ENCODE peak calls at places on chromosomes 5 and 9, in six cellular contexts. G, T, V, N, O and B are unnamed samples.

GRCh38 chr5:138463335-138464017 is 1.8 kb upstream of the EGR1 start:
- DNase-seq in G (no peak), O (no peak), V (peak; percentile 56), N (no peak), T (peak; percentile 39), B (no peak)

GRCh38 chr9:4691794-4692193 is 12.4 kb downstream of the CDC37L1 start:
- DNase-seq in O (no peak), N (no peak), T (peak; percentile 64), V (no peak), G (no peak), B (no peak)

GRCh38 chr9:127523312-127523851 is 72.1 kb downstream of the LRSAM1 start:
- DNase-seq in V (peak; percentile 68), T (peak; percentile 54), G (no peak), N (no peak), O (peak; percentile 50), B (no peak)

GRCh38 chr9:91193658-91194391 is 167.9 kb downstream of the AUH start:
- DNase-seq in G (peak; percentile 89), O (peak; percentile 64), V (peak; percentile 79), N (peak; percentile 83), T (peak; percentile 98), B (peak; percentile 72)

GRCh38 chr5:127577458-127577857 is 60.0 kb downstream of the PRRC1 start:
- DNase-seq in N (no peak), O (no peak), T (peak; percentile 38), G (no peak), V (no peak), B (no peak)

GRCh38 chr5:139639619-139640431 is 8.3 kb upstream of the CXXC5 start:
- DNase-seq in T (no peak), O (no peak), G (peak; percentile 76), N (peak; percentile 67), V (peak; percentile 47), B (no peak)

GRCh38 chr5:72366324-72366976 is 46.3 kb downstream of the PTCD2 start:
- DNase-seq in G (no peak), V (peak; percentile 53), N (peak; percentile 54), T (peak; percentile 90), O (peak; percentile 39), B (peak; percentile 79)

GRCh38 chr9:85702881-85703280 is 38.9 kb downstream of the AGTPBP1 start:
- DNase-seq in G (no peak), O (no peak), T (peak; percentile 10), N (no peak), V (no peak), B (no peak)

GRCh38 chr9:15136646-15137045 is 170.4 kb downstream of the TTC39B start:
- DNase-seq in N (no peak), T (no peak), O (peak; percentile 7), G (no peak), V (no peak), B (no peak)

GRCh38 chr5:89613222-89613956 is 730.4 kb upstream of the MEF2C start:
- DNase-seq in G (no peak), N (no peak), O (no peak), T (no peak), V (no peak), B (no peak)

GRCh38 chr9:86644315-86645034 is 290.3 kb upstream of the TUT7 start:
- DNase-seq in N (no peak), O (no peak), T (no peak), V (no peak), G (no peak), B (no peak)

GRCh38 chr9:117796681-117797080 is 92.5 kb downstream of the TLR4 start:
- DNase-seq in O (no peak), T (peak; percentile 47), V (no peak), G (no peak), N (no peak), B (no peak)

GRCh38 chr5:73233461-73234151 is 60.6 kb downstream of the TMEM174 start:
- DNase-seq in O (no peak), N (no peak), G (no peak), T (no peak), V (peak; percentile 74), B (no peak)

GRCh38 chr5:118956727-118957126 is 31.6 kb downstream of the DTWD2 start:
- DNase-seq in G (no peak), V (peak; percentile 34), T (peak; percentile 23), O (no peak), N (no peak), B (no peak)

GRCh38 chr9:33227013-33227398 is 13.0 kb upstream of the SPINK4 start:
- DNase-seq in O (no peak), V (no peak), T (no peak), G (peak; percentile 68), N (no peak), B (no peak)

GRCh38 chr5:141532726-141533125 is 43.8 kb downstream of the PCDHGC5 start:
- DNase-seq in G (no peak), T (no peak), O (no peak), V (no peak), N (no peak), B (no peak)

GRCh38 chr5:157540707-157541451 is 34.7 kb downstream of the ADAM19 start:
- DNase-seq in N (no peak), G (no peak), T (peak; percentile 86), O (no peak), V (peak; percentile 37), B (no peak)

GRCh38 chr5:25418319-25418859 is 773.6 kb upstream of the CDH10 start:
- DNase-seq in N (no peak), G (no peak), V (no peak), O (no peak), T (no peak), B (no peak)

DNA sequence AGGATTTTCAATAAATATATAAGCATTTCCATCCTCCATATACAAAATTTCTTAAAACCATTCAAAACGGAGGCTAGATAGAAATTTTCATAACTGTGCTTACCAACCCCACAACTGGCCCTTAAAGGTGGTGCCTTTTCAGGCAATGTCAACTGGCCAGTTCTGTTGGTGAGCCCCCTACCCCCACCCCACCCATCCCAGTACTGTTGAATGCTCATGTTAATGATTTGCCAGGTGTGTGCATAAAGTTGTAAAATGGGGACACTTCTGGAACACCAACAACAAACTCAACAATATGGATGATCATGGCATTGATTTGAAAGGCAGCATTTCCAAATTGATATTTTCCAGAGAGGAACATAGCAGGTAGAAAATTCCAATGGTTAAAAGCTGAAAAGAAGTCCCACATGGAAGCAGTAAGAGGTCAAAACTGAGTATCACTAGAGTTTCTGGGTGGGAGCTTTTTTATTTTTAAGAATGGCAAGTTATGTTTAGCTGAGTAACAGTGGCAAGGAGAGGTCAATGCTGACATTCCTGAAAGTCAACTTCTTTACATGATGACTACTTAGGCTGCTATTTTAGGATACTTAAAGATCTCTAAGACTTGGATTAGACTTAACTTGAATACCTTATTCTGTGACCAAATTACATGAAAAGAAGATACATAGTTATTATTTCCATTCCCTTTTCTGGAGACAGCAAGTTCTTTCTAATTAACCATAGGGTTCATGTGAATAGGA is 2.7 kb downstream of the LEAP2 start:
- DNase-seq in O (no peak), T (no peak), G (no peak), V (no peak), N (no peak), B (no peak)
- H3K4me1 ChIP-seq in O (no peaks in the 10 kb centered on the region), T (peaks cover 44% of the 10 kb centered on the region), G (peaks cover 24% of the 10 kb centered on the region), V (no peaks in the 10 kb centered on the region), N (peaks cover 36% of the 10 kb centered on the region), B (no peaks in the 10 kb centered on the region)

DNA sequence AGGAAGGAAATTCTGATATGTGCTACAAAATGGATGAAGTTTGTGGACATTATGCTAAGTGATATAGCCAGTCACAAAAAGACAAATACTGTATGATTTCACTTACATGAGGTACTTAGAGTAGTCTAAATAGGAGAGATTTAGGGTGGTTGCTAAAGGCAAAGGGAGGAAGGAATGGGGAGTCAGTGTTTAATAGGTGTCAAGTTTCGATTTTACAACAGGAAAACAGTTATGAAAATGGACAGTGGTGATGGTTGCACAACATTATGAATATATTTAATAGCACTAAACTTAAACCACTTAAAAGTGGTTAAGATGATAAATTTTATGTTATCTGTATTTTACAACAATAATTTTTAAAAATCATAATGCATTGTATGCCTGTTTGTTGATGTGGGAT is 40.4 kb upstream of the ECM2 start:
- DNase-seq in G (no peak), O (no peak), V (no peak), N (no peak), T (no peak), B (no peak)
- TF ChIP-seq CTCF in G (no peak), O (no peak), V (no peak), N (no peak), T (no peak), B (no peak)

DNA sequence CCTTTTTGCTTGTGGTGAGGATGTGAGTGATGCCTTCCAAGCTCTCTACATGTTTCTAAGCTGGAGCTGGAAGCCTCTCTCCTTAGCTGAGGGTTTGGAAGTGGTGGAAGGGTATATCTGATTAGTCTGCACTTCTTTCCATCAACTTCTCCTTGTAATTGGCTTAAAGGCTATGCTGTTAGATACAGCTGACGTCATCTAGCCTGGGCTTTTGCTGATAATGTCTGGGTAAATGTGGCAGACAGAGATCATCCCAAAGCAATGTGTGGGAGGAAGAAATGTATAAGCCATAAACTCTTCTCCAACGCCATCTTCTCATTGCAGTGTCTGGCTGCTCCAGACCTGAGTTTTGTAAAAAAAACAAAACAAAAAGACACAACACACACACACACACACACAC is 29.3 kb downstream of the ZNF354C start:
- DNase-seq in V (no peak), N (no peak), T (no peak), O (no peak), G (no peak), B (no peak)
- H3K9me3 ChIP-seq in V (peaks cover 18% of the 10 kb centered on the region), N (peaks cover 33% of the 10 kb centered on the region), T (no peaks in the 10 kb centered on the region), O (peaks cover 6% of the 10 kb centered on the region), G (peaks cover 54% of the 10 kb centered on the region), B (no peaks in the 10 kb centered on the region)

GRCh38 chr9:92463387-92463786 is 18.9 kb downstream of the ASPN start:
- DNase-seq in T (no peak), G (no peak), V (no peak), N (no peak), O (no peak), B (no peak)

GRCh38 chr9:92468206-92468605 is 14.1 kb downstream of the ASPN start:
- DNase-seq in V (no peak), G (no peak), T (no peak), O (no peak), N (no peak), B (no peak)

GRCh38 chr9:92467511-92467910 is 14.8 kb downstream of the ASPN start:
- DNase-seq in T (no peak), N (no peak), O (no peak), V (no peak), G (no peak), B (no peak)

GRCh38 chr9:92467041-92467440 is 15.3 kb downstream of the ASPN start:
- DNase-seq in N (no peak), G (no peak), T (no peak), O (no peak), V (no peak), B (no peak)

GRCh38 chr9:92463989-92464388 is 18.3 kb downstream of the ASPN start:
- DNase-seq in O (no peak), T (peak; percentile 79), N (no peak), V (no peak), G (no peak), B (no peak)
- H3K4me1 ChIP-seq in O (peaks cover 13% of the 10 kb centered on the region), T (peaks cover 11% of the 10 kb centered on the region), N (peaks cover 7% of the 10 kb centered on the region), V (peaks cover 22% of the 10 kb centered on the region), G (no peaks in the 10 kb centered on the region), B (no peaks in the 10 kb centered on the region)

GRCh38 chr9:132383462-132383883 is 23.2 kb downstream of the TTF1 start:
- DNase-seq in T (no peak), O (no peak), N (no peak), G (no peak), V (no peak), B (no peak)
- TF ChIP-seq CTCF in T (no peak), O (no peak), N (no peak), G (no peak), V (no peak), B (no peak)